ENCODE peak calls at places on chromosome 9, in nine cellular contexts. One of them, this sample, is unnamed.

GRCh38 chr9:20990867-20991266 is 40.6 kb downstream of the HACD4 start:
- ATAC-seq in stimulated activated naive CD8-positive, alpha-beta T cell treated with anti-CD3 and anti-CD28 coated beads, Interleukin-15, amount 100 ng/mL, for 72 hours: no peak
- ATAC-seq in natural killer cell: no peak
- ATAC-seq in activated CD8-positive, alpha-beta T cell treated with anti-CD3 and anti-CD28 coated beads for 36 hours: no peak
- ATAC-seq in Right ventricle myocardium inferior: peak; percentile 56
- ATAC-seq in activated naive CD8-positive, alpha-beta T cell treated with anti-CD3 and anti-CD28 coated beads, Interleukin-2, amount 10 ng/mL, durations not matched to agents 7 days and 5 days: no peak
- ATAC-seq in effector memory CD8-positive, alpha-beta T cell: no peak
- ATAC-seq in naive thymus-derived CD4-positive, alpha-beta T cell: peak; percentile 61
- ATAC-seq in right cardiac atrium: peak; percentile 57
- ATAC-seq in this sample: no peak

GRCh38 chr9:97895695-97896332 is 26.5 kb downstream of the TRMO start:
- ATAC-seq in stimulated activated naive CD8-positive, alpha-beta T cell treated with anti-CD3 and anti-CD28 coated beads, Interleukin-15, amount 100 ng/mL, for 72 hours: no peak
- ATAC-seq in natural killer cell: no peak
- ATAC-seq in activated CD8-positive, alpha-beta T cell treated with anti-CD3 and anti-CD28 coated beads for 36 hours: peak; percentile 67
- ATAC-seq in Right ventricle myocardium inferior: no peak
- ATAC-seq in activated naive CD8-positive, alpha-beta T cell treated with anti-CD3 and anti-CD28 coated beads, Interleukin-2, amount 10 ng/mL, durations not matched to agents 7 days and 5 days: no peak
- ATAC-seq in effector memory CD8-positive, alpha-beta T cell: no peak
- ATAC-seq in naive thymus-derived CD4-positive, alpha-beta T cell: peak; percentile 80
- ATAC-seq in right cardiac atrium: no peak
- ATAC-seq in this sample: peak; percentile 87

GRCh38 chr9:136619742-136620440 is 42.8 kb upstream of the EGFL7 start:
- ATAC-seq in stimulated activated naive CD8-positive, alpha-beta T cell treated with anti-CD3 and anti-CD28 coated beads, Interleukin-15, amount 100 ng/mL, for 72 hours: no peak
- ATAC-seq in natural killer cell: peak; percentile 29
- ATAC-seq in activated CD8-positive, alpha-beta T cell treated with anti-CD3 and anti-CD28 coated beads for 36 hours: no peak
- ATAC-seq in Right ventricle myocardium inferior: peak; percentile 12
- ATAC-seq in activated naive CD8-positive, alpha-beta T cell treated with anti-CD3 and anti-CD28 coated beads, Interleukin-2, amount 10 ng/mL, durations not matched to agents 7 days and 5 days: no peak
- ATAC-seq in effector memory CD8-positive, alpha-beta T cell: peak; percentile 25
- ATAC-seq in naive thymus-derived CD4-positive, alpha-beta T cell: peak; percentile 79
- ATAC-seq in right cardiac atrium: peak; percentile 5
- ATAC-seq in this sample: no peak

GRCh38 chr9:128215491-128216404 is 12.6 kb downstream of the DNM1 start:
- ATAC-seq in stimulated activated naive CD8-positive, alpha-beta T cell treated with anti-CD3 and anti-CD28 coated beads, Interleukin-15, amount 100 ng/mL, for 72 hours: no peak
- ATAC-seq in natural killer cell: no peak
- ATAC-seq in activated CD8-positive, alpha-beta T cell treated with anti-CD3 and anti-CD28 coated beads for 36 hours: no peak
- ATAC-seq in Right ventricle myocardium inferior: peak; percentile 46
- ATAC-seq in activated naive CD8-positive, alpha-beta T cell treated with anti-CD3 and anti-CD28 coated beads, Interleukin-2, amount 10 ng/mL, durations not matched to agents 7 days and 5 days: no peak
- ATAC-seq in effector memory CD8-positive, alpha-beta T cell: no peak
- ATAC-seq in naive thymus-derived CD4-positive, alpha-beta T cell: no peak
- ATAC-seq in right cardiac atrium: no peak
- ATAC-seq in this sample: no peak

GRCh38 chr9:27535701-27536118 is 6.1 kb upstream of the MOB3B start:
- ATAC-seq in stimulated activated naive CD8-positive, alpha-beta T cell treated with anti-CD3 and anti-CD28 coated beads, Interleukin-15, amount 100 ng/mL, for 72 hours: no peak
- ATAC-seq in natural killer cell: no peak
- ATAC-seq in activated CD8-positive, alpha-beta T cell treated with anti-CD3 and anti-CD28 coated beads for 36 hours: peak; percentile 58
- ATAC-seq in Right ventricle myocardium inferior: no peak
- ATAC-seq in activated naive CD8-positive, alpha-beta T cell treated with anti-CD3 and anti-CD28 coated beads, Interleukin-2, amount 10 ng/mL, durations not matched to agents 7 days and 5 days: peak; percentile 45
- ATAC-seq in effector memory CD8-positive, alpha-beta T cell: peak; percentile 47
- ATAC-seq in naive thymus-derived CD4-positive, alpha-beta T cell: no peak
- ATAC-seq in right cardiac atrium: no peak
- ATAC-seq in this sample: peak; percentile 48

GRCh38 chr9:38107811-38108304 is 38.8 kb upstream of the SHB start:
- ATAC-seq in stimulated activated naive CD8-positive, alpha-beta T cell treated with anti-CD3 and anti-CD28 coated beads, Interleukin-15, amount 100 ng/mL, for 72 hours: no peak
- ATAC-seq in natural killer cell: no peak
- ATAC-seq in activated CD8-positive, alpha-beta T cell treated with anti-CD3 and anti-CD28 coated beads for 36 hours: no peak
- ATAC-seq in Right ventricle myocardium inferior: no peak
- ATAC-seq in activated naive CD8-positive, alpha-beta T cell treated with anti-CD3 and anti-CD28 coated beads, Interleukin-2, amount 10 ng/mL, durations not matched to agents 7 days and 5 days: no peak
- ATAC-seq in effector memory CD8-positive, alpha-beta T cell: no peak
- ATAC-seq in naive thymus-derived CD4-positive, alpha-beta T cell: no peak
- ATAC-seq in right cardiac atrium: peak; percentile 69
- ATAC-seq in this sample: no peak

GRCh38 chr9:92963831-92964606 is 16.7 kb downstream of the FGD3 start:
- ATAC-seq in stimulated activated naive CD8-positive, alpha-beta T cell treated with anti-CD3 and anti-CD28 coated beads, Interleukin-15, amount 100 ng/mL, for 72 hours: peak; percentile 65
- ATAC-seq in natural killer cell: peak; percentile 72
- ATAC-seq in activated CD8-positive, alpha-beta T cell treated with anti-CD3 and anti-CD28 coated beads for 36 hours: peak; percentile 64
- ATAC-seq in Right ventricle myocardium inferior: no peak
- ATAC-seq in activated naive CD8-positive, alpha-beta T cell treated with anti-CD3 and anti-CD28 coated beads, Interleukin-2, amount 10 ng/mL, durations not matched to agents 7 days and 5 days: peak; percentile 63
- ATAC-seq in effector memory CD8-positive, alpha-beta T cell: peak; percentile 75
- ATAC-seq in naive thymus-derived CD4-positive, alpha-beta T cell: peak; percentile 84
- ATAC-seq in right cardiac atrium: peak; percentile 9
- ATAC-seq in this sample: peak; percentile 6

GRCh38 chr9:18071651-18072060 is 402.3 kb upstream of the ADAMTSL1 start:
- ATAC-seq in stimulated activated naive CD8-positive, alpha-beta T cell treated with anti-CD3 and anti-CD28 coated beads, Interleukin-15, amount 100 ng/mL, for 72 hours: no peak
- ATAC-seq in natural killer cell: no peak
- ATAC-seq in activated CD8-positive, alpha-beta T cell treated with anti-CD3 and anti-CD28 coated beads for 36 hours: no peak
- ATAC-seq in Right ventricle myocardium inferior: peak; percentile 88
- ATAC-seq in activated naive CD8-positive, alpha-beta T cell treated with anti-CD3 and anti-CD28 coated beads, Interleukin-2, amount 10 ng/mL, durations not matched to agents 7 days and 5 days: no peak
- ATAC-seq in effector memory CD8-positive, alpha-beta T cell: no peak
- ATAC-seq in naive thymus-derived CD4-positive, alpha-beta T cell: no peak
- ATAC-seq in right cardiac atrium: peak; percentile 32
- ATAC-seq in this sample: no peak

GRCh38 chr9:3455088-3455487 is 70.7 kb downstream of the RFX3 start:
- ATAC-seq in stimulated activated naive CD8-positive, alpha-beta T cell treated with anti-CD3 and anti-CD28 coated beads, Interleukin-15, amount 100 ng/mL, for 72 hours: no peak
- ATAC-seq in natural killer cell: no peak
- ATAC-seq in activated CD8-positive, alpha-beta T cell treated with anti-CD3 and anti-CD28 coated beads for 36 hours: no peak
- ATAC-seq in Right ventricle myocardium inferior: no peak
- ATAC-seq in activated naive CD8-positive, alpha-beta T cell treated with anti-CD3 and anti-CD28 coated beads, Interleukin-2, amount 10 ng/mL, durations not matched to agents 7 days and 5 days: no peak
- ATAC-seq in effector memory CD8-positive, alpha-beta T cell: no peak
- ATAC-seq in naive thymus-derived CD4-positive, alpha-beta T cell: no peak
- ATAC-seq in right cardiac atrium: no peak
- ATAC-seq in this sample: peak; percentile 59

GRCh38 chr9:76354221-76354620 is 40.0 kb downstream of the RFK start:
- ATAC-seq in stimulated activated naive CD8-positive, alpha-beta T cell treated with anti-CD3 and anti-CD28 coated beads, Interleukin-15, amount 100 ng/mL, for 72 hours: no peak
- ATAC-seq in natural killer cell: no peak
- ATAC-seq in activated CD8-positive, alpha-beta T cell treated with anti-CD3 and anti-CD28 coated beads for 36 hours: no peak
- ATAC-seq in Right ventricle myocardium inferior: no peak
- ATAC-seq in activated naive CD8-positive, alpha-beta T cell treated with anti-CD3 and anti-CD28 coated beads, Interleukin-2, amount 10 ng/mL, durations not matched to agents 7 days and 5 days: no peak
- ATAC-seq in effector memory CD8-positive, alpha-beta T cell: no peak
- ATAC-seq in naive thymus-derived CD4-positive, alpha-beta T cell: no peak
- ATAC-seq in right cardiac atrium: no peak
- ATAC-seq in this sample: no peak

GRCh38 chr9:99955606-99956005 is 49.2 kb downstream of the STX17 start:
- ATAC-seq in stimulated activated naive CD8-positive, alpha-beta T cell treated with anti-CD3 and anti-CD28 coated beads, Interleukin-15, amount 100 ng/mL, for 72 hours: peak; percentile 63
- ATAC-seq in natural killer cell: no peak
- ATAC-seq in activated CD8-positive, alpha-beta T cell treated with anti-CD3 and anti-CD28 coated beads for 36 hours: peak; percentile 88
- ATAC-seq in Right ventricle myocardium inferior: no peak
- ATAC-seq in activated naive CD8-positive, alpha-beta T cell treated with anti-CD3 and anti-CD28 coated beads, Interleukin-2, amount 10 ng/mL, durations not matched to agents 7 days and 5 days: no peak
- ATAC-seq in effector memory CD8-positive, alpha-beta T cell: no peak
- ATAC-seq in naive thymus-derived CD4-positive, alpha-beta T cell: no peak
- ATAC-seq in right cardiac atrium: no peak
- ATAC-seq in this sample: no peak

GRCh38 chr9:98357921-98358535 is 102.6 kb upstream of the TBC1D2 start:
- ATAC-seq in stimulated activated naive CD8-positive, alpha-beta T cell treated with anti-CD3 and anti-CD28 coated beads, Interleukin-15, amount 100 ng/mL, for 72 hours: no peak
- ATAC-seq in natural killer cell: no peak
- ATAC-seq in activated CD8-positive, alpha-beta T cell treated with anti-CD3 and anti-CD28 coated beads for 36 hours: no peak
- ATAC-seq in Right ventricle myocardium inferior: no peak
- ATAC-seq in activated naive CD8-positive, alpha-beta T cell treated with anti-CD3 and anti-CD28 coated beads, Interleukin-2, amount 10 ng/mL, durations not matched to agents 7 days and 5 days: no peak
- ATAC-seq in effector memory CD8-positive, alpha-beta T cell: no peak
- ATAC-seq in naive thymus-derived CD4-positive, alpha-beta T cell: no peak
- ATAC-seq in right cardiac atrium: no peak
- ATAC-seq in this sample: no peak

GRCh38 chr9:96505316-96505991 is 55.5 kb downstream of the HABP4 start:
- ATAC-seq in stimulated activated naive CD8-positive, alpha-beta T cell treated with anti-CD3 and anti-CD28 coated beads, Interleukin-15, amount 100 ng/mL, for 72 hours: no peak
- ATAC-seq in natural killer cell: no peak
- ATAC-seq in activated CD8-positive, alpha-beta T cell treated with anti-CD3 and anti-CD28 coated beads for 36 hours: no peak
- ATAC-seq in Right ventricle myocardium inferior: no peak
- ATAC-seq in activated naive CD8-positive, alpha-beta T cell treated with anti-CD3 and anti-CD28 coated beads, Interleukin-2, amount 10 ng/mL, durations not matched to agents 7 days and 5 days: no peak
- ATAC-seq in effector memory CD8-positive, alpha-beta T cell: no peak
- ATAC-seq in naive thymus-derived CD4-positive, alpha-beta T cell: no peak
- ATAC-seq in right cardiac atrium: no peak
- ATAC-seq in this sample: no peak

GRCh38 chr9:122364783-122365150 is 6.1 kb upstream of the PTGS1 start:
- ATAC-seq in stimulated activated naive CD8-positive, alpha-beta T cell treated with anti-CD3 and anti-CD28 coated beads, Interleukin-15, amount 100 ng/mL, for 72 hours: no peak
- ATAC-seq in natural killer cell: no peak
- ATAC-seq in activated CD8-positive, alpha-beta T cell treated with anti-CD3 and anti-CD28 coated beads for 36 hours: no peak
- ATAC-seq in Right ventricle myocardium inferior: peak; percentile 77
- ATAC-seq in activated naive CD8-positive, alpha-beta T cell treated with anti-CD3 and anti-CD28 coated beads, Interleukin-2, amount 10 ng/mL, durations not matched to agents 7 days and 5 days: no peak
- ATAC-seq in effector memory CD8-positive, alpha-beta T cell: no peak
- ATAC-seq in naive thymus-derived CD4-positive, alpha-beta T cell: no peak
- ATAC-seq in right cardiac atrium: peak; percentile 47
- ATAC-seq in this sample: no peak

GRCh38 chr9:34035656-34036055 is 13.0 kb downstream of the UBAP2 start:
- ATAC-seq in stimulated activated naive CD8-positive, alpha-beta T cell treated with anti-CD3 and anti-CD28 coated beads, Interleukin-15, amount 100 ng/mL, for 72 hours: no peak
- ATAC-seq in natural killer cell: no peak
- ATAC-seq in activated CD8-positive, alpha-beta T cell treated with anti-CD3 and anti-CD28 coated beads for 36 hours: no peak
- ATAC-seq in Right ventricle myocardium inferior: no peak
- ATAC-seq in activated naive CD8-positive, alpha-beta T cell treated with anti-CD3 and anti-CD28 coated beads, Interleukin-2, amount 10 ng/mL, durations not matched to agents 7 days and 5 days: no peak
- ATAC-seq in effector memory CD8-positive, alpha-beta T cell: no peak
- ATAC-seq in naive thymus-derived CD4-positive, alpha-beta T cell: no peak
- ATAC-seq in right cardiac atrium: no peak
- ATAC-seq in this sample: no peak

GRCh38 chr9:134329886-134330285 is 3.6 kb downstream of the RXRA start:
- ATAC-seq in stimulated activated naive CD8-positive, alpha-beta T cell treated with anti-CD3 and anti-CD28 coated beads, Interleukin-15, amount 100 ng/mL, for 72 hours: no peak
- ATAC-seq in natural killer cell: no peak
- ATAC-seq in activated CD8-positive, alpha-beta T cell treated with anti-CD3 and anti-CD28 coated beads for 36 hours: no peak
- ATAC-seq in Right ventricle myocardium inferior: peak; percentile 25
- ATAC-seq in activated naive CD8-positive, alpha-beta T cell treated with anti-CD3 and anti-CD28 coated beads, Interleukin-2, amount 10 ng/mL, durations not matched to agents 7 days and 5 days: no peak
- ATAC-seq in effector memory CD8-positive, alpha-beta T cell: no peak
- ATAC-seq in naive thymus-derived CD4-positive, alpha-beta T cell: no peak
- ATAC-seq in right cardiac atrium: no peak
- ATAC-seq in this sample: peak; percentile 39

GRCh38 chr9:20524776-20525175 is 97.5 kb downstream of the MLLT3 start:
- ATAC-seq in stimulated activated naive CD8-positive, alpha-beta T cell treated with anti-CD3 and anti-CD28 coated beads, Interleukin-15, amount 100 ng/mL, for 72 hours: no peak
- ATAC-seq in natural killer cell: no peak
- ATAC-seq in activated CD8-positive, alpha-beta T cell treated with anti-CD3 and anti-CD28 coated beads for 36 hours: no peak
- ATAC-seq in Right ventricle myocardium inferior: no peak
- ATAC-seq in activated naive CD8-positive, alpha-beta T cell treated with anti-CD3 and anti-CD28 coated beads, Interleukin-2, amount 10 ng/mL, durations not matched to agents 7 days and 5 days: no peak
- ATAC-seq in effector memory CD8-positive, alpha-beta T cell: no peak
- ATAC-seq in naive thymus-derived CD4-positive, alpha-beta T cell: no peak
- ATAC-seq in right cardiac atrium: no peak
- ATAC-seq in this sample: no peak

GRCh38 chr9:36400332-36401178 is 486 bp upstream of the RNF38 start:
- ATAC-seq in stimulated activated naive CD8-positive, alpha-beta T cell treated with anti-CD3 and anti-CD28 coated beads, Interleukin-15, amount 100 ng/mL, for 72 hours: peak; percentile 85
- ATAC-seq in natural killer cell: peak; percentile 76
- ATAC-seq in activated CD8-positive, alpha-beta T cell treated with anti-CD3 and anti-CD28 coated beads for 36 hours: peak; percentile 83
- ATAC-seq in Right ventricle myocardium inferior: peak; percentile 94
- ATAC-seq in activated naive CD8-positive, alpha-beta T cell treated with anti-CD3 and anti-CD28 coated beads, Interleukin-2, amount 10 ng/mL, durations not matched to agents 7 days and 5 days: peak; percentile 81
- ATAC-seq in effector memory CD8-positive, alpha-beta T cell: peak; percentile 76
- ATAC-seq in naive thymus-derived CD4-positive, alpha-beta T cell: peak; percentile 88
- ATAC-seq in right cardiac atrium: peak; percentile 96
- ATAC-seq in this sample: peak; percentile 95

GRCh38 chr9:95116002-95116819 is 201.3 kb downstream of the FANCC start:
- ATAC-seq in stimulated activated naive CD8-positive, alpha-beta T cell treated with anti-CD3 and anti-CD28 coated beads, Interleukin-15, amount 100 ng/mL, for 72 hours: no peak
- ATAC-seq in natural killer cell: no peak
- ATAC-seq in activated CD8-positive, alpha-beta T cell treated with anti-CD3 and anti-CD28 coated beads for 36 hours: no peak
- ATAC-seq in Right ventricle myocardium inferior: peak; percentile 36
- ATAC-seq in activated naive CD8-positive, alpha-beta T cell treated with anti-CD3 and anti-CD28 coated beads, Interleukin-2, amount 10 ng/mL, durations not matched to agents 7 days and 5 days: no peak
- ATAC-seq in effector memory CD8-positive, alpha-beta T cell: no peak
- ATAC-seq in naive thymus-derived CD4-positive, alpha-beta T cell: no peak
- ATAC-seq in right cardiac atrium: peak; percentile 4
- ATAC-seq in this sample: peak; percentile 65

GRCh38 chr9:15372385-15373200 is 50.1 kb upstream of the SNAPC3 start:
- ATAC-seq in stimulated activated naive CD8-positive, alpha-beta T cell treated with anti-CD3 and anti-CD28 coated beads, Interleukin-15, amount 100 ng/mL, for 72 hours: no peak
- ATAC-seq in natural killer cell: peak; percentile 75
- ATAC-seq in activated CD8-positive, alpha-beta T cell treated with anti-CD3 and anti-CD28 coated beads for 36 hours: no peak
- ATAC-seq in Right ventricle myocardium inferior: no peak
- ATAC-seq in activated naive CD8-positive, alpha-beta T cell treated with anti-CD3 and anti-CD28 coated beads, Interleukin-2, amount 10 ng/mL, durations not matched to agents 7 days and 5 days: no peak
- ATAC-seq in effector memory CD8-positive, alpha-beta T cell: no peak
- ATAC-seq in naive thymus-derived CD4-positive, alpha-beta T cell: no peak
- ATAC-seq in right cardiac atrium: no peak
- ATAC-seq in this sample: no peak

GRCh38 chr9:71737455-71737854 is 30.9 kb downstream of the CEMIP2 start:
- ATAC-seq in stimulated activated naive CD8-positive, alpha-beta T cell treated with anti-CD3 and anti-CD28 coated beads, Interleukin-15, amount 100 ng/mL, for 72 hours: no peak
- ATAC-seq in natural killer cell: no peak
- ATAC-seq in activated CD8-positive, alpha-beta T cell treated with anti-CD3 and anti-CD28 coated beads for 36 hours: no peak
- ATAC-seq in Right ventricle myocardium inferior: no peak
- ATAC-seq in activated naive CD8-positive, alpha-beta T cell treated with anti-CD3 and anti-CD28 coated beads, Interleukin-2, amount 10 ng/mL, durations not matched to agents 7 days and 5 days: no peak
- ATAC-seq in effector memory CD8-positive, alpha-beta T cell: no peak
- ATAC-seq in naive thymus-derived CD4-positive, alpha-beta T cell: no peak
- ATAC-seq in right cardiac atrium: peak; percentile 51
- ATAC-seq in this sample: peak; percentile 70

GRCh38 chr9:109794361-109795012 is 14.5 kb downstream of the PALM2AKAP2 start:
- ATAC-seq in stimulated activated naive CD8-positive, alpha-beta T cell treated with anti-CD3 and anti-CD28 coated beads, Interleukin-15, amount 100 ng/mL, for 72 hours: no peak
- ATAC-seq in natural killer cell: no peak
- ATAC-seq in activated CD8-positive, alpha-beta T cell treated with anti-CD3 and anti-CD28 coated beads for 36 hours: no peak
- ATAC-seq in Right ventricle myocardium inferior: peak; percentile 81
- ATAC-seq in activated naive CD8-positive, alpha-beta T cell treated with anti-CD3 and anti-CD28 coated beads, Interleukin-2, amount 10 ng/mL, durations not matched to agents 7 days and 5 days: no peak
- ATAC-seq in effector memory CD8-positive, alpha-beta T cell: no peak
- ATAC-seq in naive thymus-derived CD4-positive, alpha-beta T cell: no peak
- ATAC-seq in right cardiac atrium: peak; percentile 72
- ATAC-seq in this sample: no peak

GRCh38 chr9:90965141-90965910 is 163.7 kb downstream of the SYK start:
- ATAC-seq in stimulated activated naive CD8-positive, alpha-beta T cell treated with anti-CD3 and anti-CD28 coated beads, Interleukin-15, amount 100 ng/mL, for 72 hours: no peak
- ATAC-seq in natural killer cell: no peak
- ATAC-seq in activated CD8-positive, alpha-beta T cell treated with anti-CD3 and anti-CD28 coated beads for 36 hours: no peak
- ATAC-seq in Right ventricle myocardium inferior: no peak
- ATAC-seq in activated naive CD8-positive, alpha-beta T cell treated with anti-CD3 and anti-CD28 coated beads, Interleukin-2, amount 10 ng/mL, durations not matched to agents 7 days and 5 days: no peak
- ATAC-seq in effector memory CD8-positive, alpha-beta T cell: no peak
- ATAC-seq in naive thymus-derived CD4-positive, alpha-beta T cell: no peak
- ATAC-seq in right cardiac atrium: no peak
- ATAC-seq in this sample: peak; percentile 26

GRCh38 chr9:121021294-121021693 is 28.8 kb downstream of the C5 start:
- ATAC-seq in stimulated activated naive CD8-positive, alpha-beta T cell treated with anti-CD3 and anti-CD28 coated beads, Interleukin-15, amount 100 ng/mL, for 72 hours: no peak
- ATAC-seq in natural killer cell: no peak
- ATAC-seq in activated CD8-positive, alpha-beta T cell treated with anti-CD3 and anti-CD28 coated beads for 36 hours: no peak
- ATAC-seq in Right ventricle myocardium inferior: peak; percentile 76
- ATAC-seq in activated naive CD8-positive, alpha-beta T cell treated with anti-CD3 and anti-CD28 coated beads, Interleukin-2, amount 10 ng/mL, durations not matched to agents 7 days and 5 days: no peak
- ATAC-seq in effector memory CD8-positive, alpha-beta T cell: no peak
- ATAC-seq in naive thymus-derived CD4-positive, alpha-beta T cell: no peak
- ATAC-seq in right cardiac atrium: no peak
- ATAC-seq in this sample: no peak

GRCh38 chr9:130847306-130848217 is 12.5 kb downstream of the ABL1 start:
- ATAC-seq in stimulated activated naive CD8-positive, alpha-beta T cell treated with anti-CD3 and anti-CD28 coated beads, Interleukin-15, amount 100 ng/mL, for 72 hours: no peak
- ATAC-seq in natural killer cell: no peak
- ATAC-seq in activated CD8-positive, alpha-beta T cell treated with anti-CD3 and anti-CD28 coated beads for 36 hours: no peak
- ATAC-seq in Right ventricle myocardium inferior: peak; percentile 91
- ATAC-seq in activated naive CD8-positive, alpha-beta T cell treated with anti-CD3 and anti-CD28 coated beads, Interleukin-2, amount 10 ng/mL, durations not matched to agents 7 days and 5 days: no peak
- ATAC-seq in effector memory CD8-positive, alpha-beta T cell: no peak
- ATAC-seq in naive thymus-derived CD4-positive, alpha-beta T cell: no peak
- ATAC-seq in right cardiac atrium: peak; percentile 93
- ATAC-seq in this sample: peak; percentile 83

GRCh38 chr9:33187519-33188218 is 20.5 kb upstream of the B4GALT1 start:
- ATAC-seq in stimulated activated naive CD8-positive, alpha-beta T cell treated with anti-CD3 and anti-CD28 coated beads, Interleukin-15, amount 100 ng/mL, for 72 hours: no peak
- ATAC-seq in natural killer cell: no peak
- ATAC-seq in activated CD8-positive, alpha-beta T cell treated with anti-CD3 and anti-CD28 coated beads for 36 hours: no peak
- ATAC-seq in Right ventricle myocardium inferior: peak; percentile 87
- ATAC-seq in activated naive CD8-positive, alpha-beta T cell treated with anti-CD3 and anti-CD28 coated beads, Interleukin-2, amount 10 ng/mL, durations not matched to agents 7 days and 5 days: no peak
- ATAC-seq in effector memory CD8-positive, alpha-beta T cell: no peak
- ATAC-seq in naive thymus-derived CD4-positive, alpha-beta T cell: no peak
- ATAC-seq in right cardiac atrium: peak; percentile 78
- ATAC-seq in this sample: peak; percentile 34

GRCh38 chr9:20591223-20591622 is 31.1 kb downstream of the MLLT3 start:
- ATAC-seq in stimulated activated naive CD8-positive, alpha-beta T cell treated with anti-CD3 and anti-CD28 coated beads, Interleukin-15, amount 100 ng/mL, for 72 hours: no peak
- ATAC-seq in natural killer cell: no peak
- ATAC-seq in activated CD8-positive, alpha-beta T cell treated with anti-CD3 and anti-CD28 coated beads for 36 hours: no peak
- ATAC-seq in Right ventricle myocardium inferior: no peak
- ATAC-seq in activated naive CD8-positive, alpha-beta T cell treated with anti-CD3 and anti-CD28 coated beads, Interleukin-2, amount 10 ng/mL, durations not matched to agents 7 days and 5 days: no peak
- ATAC-seq in effector memory CD8-positive, alpha-beta T cell: no peak
- ATAC-seq in naive thymus-derived CD4-positive, alpha-beta T cell: no peak
- ATAC-seq in right cardiac atrium: no peak
- ATAC-seq in this sample: no peak

GRCh38 chr9:23851024-23851629 is 25.1 kb upstream of the ELAVL2 start:
- ATAC-seq in stimulated activated naive CD8-positive, alpha-beta T cell treated with anti-CD3 and anti-CD28 coated beads, Interleukin-15, amount 100 ng/mL, for 72 hours: no peak
- ATAC-seq in natural killer cell: no peak
- ATAC-seq in activated CD8-positive, alpha-beta T cell treated with anti-CD3 and anti-CD28 coated beads for 36 hours: no peak
- ATAC-seq in Right ventricle myocardium inferior: no peak
- ATAC-seq in activated naive CD8-positive, alpha-beta T cell treated with anti-CD3 and anti-CD28 coated beads, Interleukin-2, amount 10 ng/mL, durations not matched to agents 7 days and 5 days: no peak
- ATAC-seq in effector memory CD8-positive, alpha-beta T cell: no peak
- ATAC-seq in naive thymus-derived CD4-positive, alpha-beta T cell: no peak
- ATAC-seq in right cardiac atrium: peak; percentile 61
- ATAC-seq in this sample: no peak

GRCh38 chr9:91899611-91900010 is 50.4 kb downstream of the ROR2 start:
- ATAC-seq in stimulated activated naive CD8-positive, alpha-beta T cell treated with anti-CD3 and anti-CD28 coated beads, Interleukin-15, amount 100 ng/mL, for 72 hours: no peak
- ATAC-seq in natural killer cell: no peak
- ATAC-seq in activated CD8-positive, alpha-beta T cell treated with anti-CD3 and anti-CD28 coated beads for 36 hours: no peak
- ATAC-seq in Right ventricle myocardium inferior: no peak
- ATAC-seq in activated naive CD8-positive, alpha-beta T cell treated with anti-CD3 and anti-CD28 coated beads, Interleukin-2, amount 10 ng/mL, durations not matched to agents 7 days and 5 days: no peak
- ATAC-seq in effector memory CD8-positive, alpha-beta T cell: no peak
- ATAC-seq in naive thymus-derived CD4-positive, alpha-beta T cell: no peak
- ATAC-seq in right cardiac atrium: no peak
- ATAC-seq in this sample: no peak

GRCh38 chr9:127867356-127868277 is 9.9 kb downstream of the AK1 start:
- ATAC-seq in stimulated activated naive CD8-positive, alpha-beta T cell treated with anti-CD3 and anti-CD28 coated beads, Interleukin-15, amount 100 ng/mL, for 72 hours: no peak
- ATAC-seq in natural killer cell: no peak
- ATAC-seq in activated CD8-positive, alpha-beta T cell treated with anti-CD3 and anti-CD28 coated beads for 36 hours: no peak
- ATAC-seq in Right ventricle myocardium inferior: no peak
- ATAC-seq in activated naive CD8-positive, alpha-beta T cell treated with anti-CD3 and anti-CD28 coated beads, Interleukin-2, amount 10 ng/mL, durations not matched to agents 7 days and 5 days: no peak
- ATAC-seq in effector memory CD8-positive, alpha-beta T cell: no peak
- ATAC-seq in naive thymus-derived CD4-positive, alpha-beta T cell: no peak
- ATAC-seq in right cardiac atrium: peak; percentile 70
- ATAC-seq in this sample: peak; percentile 7

GRCh38 chr9:17519761-17520160 is 59.1 kb upstream of the SH3GL2 start:
- ATAC-seq in stimulated activated naive CD8-positive, alpha-beta T cell treated with anti-CD3 and anti-CD28 coated beads, Interleukin-15, amount 100 ng/mL, for 72 hours: no peak
- ATAC-seq in natural killer cell: no peak
- ATAC-seq in activated CD8-positive, alpha-beta T cell treated with anti-CD3 and anti-CD28 coated beads for 36 hours: no peak
- ATAC-seq in Right ventricle myocardium inferior: no peak
- ATAC-seq in activated naive CD8-positive, alpha-beta T cell treated with anti-CD3 and anti-CD28 coated beads, Interleukin-2, amount 10 ng/mL, durations not matched to agents 7 days and 5 days: no peak
- ATAC-seq in effector memory CD8-positive, alpha-beta T cell: no peak
- ATAC-seq in naive thymus-derived CD4-positive, alpha-beta T cell: no peak
- ATAC-seq in right cardiac atrium: no peak
- ATAC-seq in this sample: no peak

This sample was measured in esophagus mucosa.